ENCODE peak calls at places on chromosomes 11 and 22, in ten cellular contexts. J, S, B, M, C, A, F, H, O and E are unnamed samples.

GRCh38 chr11:88293931-88294330 is 43.6 kb downstream of the CTSC start:
- DNase-seq in C (no peak), B (no peak), S (no peak), A (peak; percentile 37), H (peak; percentile 41), J (no peak), O (no peak), F (no peak), M (no peak), E (no peak)

GRCh38 chr22:42396621-42397331 is 35.4 kb downstream of the NFAM1 start:
- DNase-seq in O (no peak), C (no peak), J (no peak), M (no peak), A (no peak), B (peak; percentile 19), F (no peak), S (no peak), H (no peak), E (no peak)

GRCh38 chr11:45798793-45799441 is 6.0 kb upstream of the SLC35C1 start:
- DNase-seq in H (no peak), O (no peak), A (peak; percentile 75), J (peak; percentile 54), C (no peak), F (no peak), M (no peak), S (peak; percentile 12), B (no peak), E (no peak)

GRCh38 chr11:121810291-121810690 is 305.7 kb downstream of the BLID start:
- DNase-seq in J (no peak), A (peak; percentile 68), S (peak; percentile 11), F (peak; percentile 73), H (peak; percentile 33), C (no peak), O (peak; percentile 73), M (no peak), B (peak; percentile 39), E (no peak)

GRCh38 chr11:72781313-72782080 is 12.3 kb downstream of the STARD10 start:
- DNase-seq in A (no peak), F (no peak), J (no peak), S (no peak), H (no peak), O (peak; percentile 28), C (peak; percentile 65), M (peak; percentile 76), B (no peak), E (no peak)

GRCh38 chr11:37422511-37422910 is 824.5 kb upstream of the RAG2 start:
- DNase-seq in M (no peak), C (no peak), F (no peak), A (no peak), H (no peak), O (peak; percentile 52), S (no peak), B (peak; percentile 64), J (no peak), E (no peak)

GRCh38 chr11:123585206-123585605 is 69.2 kb downstream of the SCN3B start:
- DNase-seq in J (no peak), M (no peak), S (no peak), O (no peak), F (no peak), A (no peak), B (no peak), H (no peak), C (no peak), E (no peak)

GRCh38 chr22:35314161-35314942 is 14.7 kb downstream of the TOM1 start:
- DNase-seq in S (no peak), O (no peak), C (no peak), J (peak; percentile 64), H (no peak), A (no peak), M (peak; percentile 36), F (no peak), B (no peak), E (no peak)

GRCh38 chr11:45457649-45458048 is 171.5 kb upstream of the SYT13 start:
- DNase-seq in M (no peak), F (peak; percentile 88), B (peak; percentile 77), H (peak; percentile 79), O (no peak), A (peak; percentile 89), J (no peak), C (no peak), S (peak; percentile 95), E (no peak)

GRCh38 chr11:31555938-31556337 is 46.4 kb downstream of the ELP4 start:
- DNase-seq in B (no peak), M (no peak), S (no peak), F (no peak), J (no peak), H (no peak), A (no peak), O (no peak), C (no peak), E (no peak)

GRCh38 chr11:109788969-109789490 is 304.2 kb upstream of the ZC3H12C start:
- DNase-seq in A (no peak), C (no peak), J (no peak), B (no peak), O (no peak), F (no peak), S (no peak), H (no peak), M (no peak), E (no peak)

GRCh38 chr11:25537393-25537792 is 794.5 kb upstream of the ANO3 start:
- DNase-seq in B (no peak), S (no peak), C (no peak), M (no peak), O (no peak), H (no peak), A (no peak), J (no peak), F (no peak), E (no peak)
- H3K4me3 ChIP-seq in B (no peak overlapping the region), S (no peak overlapping the region), C (no peak overlapping the region), M (no peak overlapping the region), O (no peak overlapping the region), H (no peak overlapping the region), A (no peak overlapping the region), J (no peak overlapping the region), F (no peak overlapping the region), E (no peak overlapping the region)

GRCh38 chr22:45502215-45503070 is at the start of gene FBLN1:
- DNase-seq in C (no peak), O (peak; percentile 34), J (no peak), A (peak; percentile 69), H (no peak), F (no peak), M (no peak), B (no peak), S (no peak), E (no peak)
- H3K4me3 ChIP-seq in C (peak within 1 kb of the TSS; percentile 42), O (peak within 1 kb of the TSS; percentile 74), J (peak within 1 kb of the TSS; percentile 48), A (peak within 1 kb of the TSS; percentile 65), H (peak within 1 kb of the TSS; percentile 69), F (peak within 1 kb of the TSS; percentile 98), M (no peak within 1 kb of the TSS), B (peak within 1 kb of the TSS; percentile 69), S (peak within 1 kb of the TSS; percentile 51), E (peak within 1 kb of the TSS; percentile 93)

GRCh38 chr22:30945653-30946052 is 22.9 kb downstream of the MORC2 start:
- DNase-seq in M (no peak), O (no peak), A (no peak), S (no peak), H (no peak), J (no peak), C (no peak), B (peak; percentile 91), F (no peak), E (no peak)

GRCh38 chr22:30941363-30941740 is 27.2 kb downstream of the MORC2 start:
- DNase-seq in O (no peak), A (no peak), S (no peak), H (no peak), J (no peak), C (no peak), F (no peak), B (no peak), M (no peak), E (no peak)

GRCh38 chr22:30940655-30941362 is 27.8 kb downstream of the MORC2 start:
- DNase-seq in A (no peak), F (no peak), M (peak; percentile 55), J (no peak), B (no peak), C (no peak), O (no peak), S (no peak), H (no peak), E (no peak)

GRCh38 chr22:30944986-30945385 is 23.6 kb downstream of the MORC2 start:
- DNase-seq in C (no peak), A (no peak), F (no peak), H (no peak), B (no peak), M (no peak), S (no peak), O (no peak), J (no peak), E (no peak)

GRCh38 chr22:30943368-30943767 is 25.2 kb downstream of the MORC2 start:
- DNase-seq in H (no peak), B (no peak), J (no peak), A (no peak), S (no peak), M (peak; percentile 81), C (peak; percentile 33), F (no peak), O (no peak), E (no peak)
- H3K4me3 ChIP-seq in H (no peak overlapping the region), B (no peak overlapping the region), J (no peak overlapping the region), A (no peak overlapping the region), S (no peak overlapping the region), M (no peak overlapping the region), C (no peak overlapping the region), F (no peak overlapping the region), O (no peak overlapping the region), E (no peak overlapping the region)

GRCh38 chr22:29631725-29632124 is 28.3 kb downstream of the NF2 start:
- DNase-seq in J (no peak), A (no peak), H (no peak), B (no peak), C (no peak), F (no peak), O (no peak), M (no peak), S (no peak), E (no peak)

GRCh38 chr22:29630987-29631386 is 27.6 kb downstream of the NF2 start:
- DNase-seq in J (no peak), H (no peak), S (no peak), A (no peak), M (no peak), O (no peak), B (no peak), C (no peak), F (no peak), E (no peak)

GRCh38 chr22:29629382-29630179 is 26.1 kb downstream of the NF2 start:
- DNase-seq in F (no peak), M (no peak), C (no peak), B (no peak), H (no peak), A (no peak), J (no peak), O (peak; percentile 14), S (no peak), E (no peak)

GRCh38 chr22:29628982-29629381 is 25.5 kb downstream of the NF2 start:
- DNase-seq in C (no peak), J (no peak), S (no peak), B (no peak), M (no peak), F (no peak), O (no peak), A (no peak), H (no peak), E (no peak)

DNA sequence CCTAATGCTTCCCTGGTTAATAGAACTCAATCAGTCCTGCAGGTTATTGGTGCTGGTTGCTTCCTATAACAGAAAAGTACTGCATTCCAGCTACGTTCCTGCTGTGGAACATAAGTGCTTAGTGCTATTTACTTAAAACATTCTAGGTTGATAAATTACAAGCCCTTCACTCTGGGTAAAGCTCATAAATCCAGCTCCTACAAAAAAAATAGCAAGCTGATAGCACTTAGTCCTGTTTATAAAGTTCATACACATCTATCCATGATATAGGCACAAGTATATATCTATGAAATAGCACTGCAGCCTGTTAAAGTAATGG is 26.7 kb downstream of the NF2 start:
- DNase-seq in O (no peak), M (no peak), H (no peak), F (no peak), B (no peak), A (no peak), C (no peak), J (no peak), S (no peak), E (no peak)
- H3K4me3 ChIP-seq in O (no peak overlapping the region), M (no peak overlapping the region), H (no peak overlapping the region), F (no peak overlapping the region), B (no peak overlapping the region), A (no peak overlapping the region), C (no peak overlapping the region), J (no peak overlapping the region), S (no peak overlapping the region), E (no peak overlapping the region)